ENCODE peak calls at places on chromosomes 12 and 14, in ten cellular contexts. U is GM10248, L is IMR-90, A is sigmoid colon, B is HL-60, C is endothelial cell, F is GM12865, K is heart right ventricle, W is right lobe of liver, R is A549. Y is an unnamed sample.
A peak's percentile ranks its signal among the peaks of the same experiment; 100 is the strongest.

GRCh38 chr14:76962303-76962660 is 66.2 kb downstream of the IRF2BPL start:
- DNase-seq in B (no peak), A (no peak), C (no peak), F (no peak), W (no peak), U (no peak), L (no peak), K (no peak), R (no peak), Y (no peak)

GRCh38 chr12:13223941-13224340 is 27.4 kb downstream of the EMP1 start:
- DNase-seq in K (no peak), B (no peak), U (no peak), F (no peak), L (peak; percentile 52), C (no peak), A (no peak), W (no peak), R (no peak), Y (no peak)

GRCh38 chr14:99749142-99749541 is 44.1 kb upstream of the EML1 start:
- DNase-seq in W (no peak), B (no peak), F (no peak), U (no peak), K (no peak), C (no peak), L (no peak), A (no peak), R (peak; percentile 52), Y (no peak)

GRCh38 chr14:90620540-90621204 is 195.6 kb downstream of the TTC7B start:
- DNase-seq in R (no peak), B (no peak), F (no peak), L (no peak), K (no peak), W (no peak), U (no peak), C (no peak), A (no peak), Y (no peak)

GRCh38 chr12:62128186-62128965 is 131.8 kb upstream of the USP15 start:
- DNase-seq in R (no peak), B (no peak), F (no peak), A (no peak), W (no peak), K (no peak), U (no peak), L (no peak), C (no peak), Y (no peak)

GRCh38 chr14:89011727-89012271 is 187.3 kb downstream of the TTC8 start:
- DNase-seq in F (no peak), U (no peak), L (no peak), B (no peak), R (peak; percentile 38), W (no peak), K (no peak), A (no peak), C (no peak), Y (no peak)

GRCh38 chr12:4215862-4216541 is 57.6 kb upstream of the CCND2 start:
- DNase-seq in F (peak; percentile 69), A (no peak), K (no peak), B (no peak), L (no peak), R (no peak), W (no peak), C (no peak), U (peak; percentile 40), Y (no peak)

GRCh38 chr14:100307215-100308111 is 1.2 kb upstream of the SLC25A29 start:
- DNase-seq in A (no peak), U (no peak), R (no peak), B (no peak), K (peak; percentile 38), W (no peak), F (no peak), C (peak; percentile 47), L (peak; percentile 17), Y (no peak)

GRCh38 chr12:29782821-29783772 is 645 bp downstream of the TMTC1 start:
- DNase-seq in K (peak; percentile 59), A (peak; percentile 75), W (peak; percentile 45), U (no peak), R (no peak), F (no peak), B (no peak), L (peak; percentile 31), C (peak; percentile 35), Y (no peak)

GRCh38 chr12:58607805-58608204 is 312.5 kb downstream of the LRIG3 start:
- DNase-seq in W (no peak), B (no peak), A (no peak), F (no peak), L (peak; percentile 8), C (no peak), R (no peak), K (no peak), U (no peak), Y (no peak)

GRCh38 chr14:54974773-54975414 is 52.0 kb downstream of the WDHD1 start:
- DNase-seq in B (no peak), F (no peak), R (no peak), L (no peak), W (no peak), A (no peak), K (no peak), U (no peak), C (no peak), Y (no peak)

GRCh38 chr14:54975856-54976255 is 51.0 kb downstream of the WDHD1 start:
- DNase-seq in C (no peak), B (no peak), F (no peak), U (no peak), A (no peak), R (peak; percentile 4), W (no peak), K (no peak), L (no peak), Y (no peak)

GRCh38 chr14:54981698-54982097 is 45.2 kb downstream of the WDHD1 start:
- DNase-seq in F (no peak), K (no peak), W (no peak), U (no peak), A (no peak), R (peak; percentile 13), L (peak; percentile 22), B (no peak), C (no peak), Y (no peak)

GRCh38 chr14:54976316-54976715 is 50.6 kb downstream of the WDHD1 start:
- DNase-seq in B (no peak), W (no peak), L (peak; percentile 82), U (no peak), K (no peak), A (no peak), C (no peak), F (no peak), R (no peak), Y (peak; percentile 40)

DNA sequence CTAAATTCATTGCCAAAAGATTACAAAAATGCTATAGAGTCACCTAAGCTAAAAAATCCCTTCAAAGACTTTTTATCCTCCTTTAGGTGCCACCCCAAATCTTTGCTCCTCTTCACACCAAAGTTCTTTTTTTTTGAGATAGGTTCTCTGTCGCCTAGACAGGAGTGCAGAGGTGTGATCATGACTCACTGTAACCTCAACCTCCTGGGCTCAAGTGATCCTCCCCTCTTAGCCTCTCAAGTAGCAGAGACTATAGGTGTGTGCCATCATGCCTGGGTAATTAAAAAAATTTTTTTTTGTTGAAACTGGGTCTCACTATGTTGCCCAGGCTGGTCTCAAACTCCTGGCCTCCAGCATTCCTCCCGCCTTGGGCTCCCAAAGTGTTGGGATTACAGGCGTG is 47.9 kb downstream of the WDHD1 start:
- DNase-seq in W (no peak), C (no peak), L (no peak), F (no peak), B (no peak), R (no peak), A (no peak), U (no peak), K (no peak), Y (no peak)
- TF ChIP-seq CTCF in W (no peak), C (no peak), L (no peak), F (no peak), B (no peak), R (no peak), A (no peak), U (no peak), K (no peak), Y (no peak)

DNA sequence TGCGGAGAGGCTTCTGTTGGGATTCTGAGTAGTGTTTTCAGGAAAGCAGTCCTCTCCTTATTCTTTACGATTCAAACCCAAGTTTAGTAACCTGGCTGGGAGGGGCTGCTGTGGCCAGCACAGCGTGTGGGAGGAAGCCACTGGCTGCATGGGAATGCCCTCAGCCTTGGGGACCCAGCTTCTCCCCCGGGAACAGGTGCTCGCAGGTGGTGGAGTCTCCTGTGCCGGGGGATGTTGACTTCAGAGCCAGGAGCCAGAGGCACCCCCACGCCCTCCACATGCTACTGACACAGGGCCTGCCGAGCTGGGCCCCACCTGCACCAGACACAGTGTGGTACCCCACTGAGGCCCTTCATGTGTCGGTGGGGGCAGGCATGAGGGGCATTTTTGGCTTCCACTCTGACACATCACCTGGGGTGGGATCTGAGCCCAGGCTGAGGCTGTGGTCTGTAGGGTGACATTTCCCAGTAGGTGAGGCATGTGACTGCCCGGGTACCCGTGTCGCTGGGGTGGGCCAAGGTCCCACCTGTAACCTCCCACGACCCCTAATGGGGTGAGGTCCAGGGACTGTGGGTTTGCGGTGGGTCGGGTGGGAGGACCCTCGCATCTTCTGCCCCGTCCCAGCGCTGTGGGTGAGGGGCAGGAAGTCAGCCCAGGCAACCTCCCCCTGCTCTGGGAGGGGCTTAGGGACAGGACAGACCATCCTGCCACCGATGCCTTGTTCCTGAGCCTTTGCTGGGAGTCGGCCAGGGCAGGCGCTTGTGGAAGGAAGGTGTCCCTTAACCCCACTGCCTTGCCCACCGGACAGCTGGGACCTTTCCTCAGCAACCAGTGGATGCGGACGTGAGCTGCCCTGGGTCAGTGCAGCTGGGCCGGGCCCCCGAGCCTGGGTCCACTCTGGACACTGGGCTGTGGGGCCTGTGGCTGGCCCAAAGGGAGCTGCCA is 26.5 kb downstream of the MTA1 start:
- DNase-seq in C (no peak), A (no peak), B (no peak), W (no peak), R (no peak), U (no peak), F (no peak), L (no peak), K (no peak), Y (no peak)
- TF ChIP-seq CTCF in C (no peak), A (no peak), B (no peak), W (no peak), R (no peak), U (no peak), F (no peak), L (no peak), K (no peak), Y (no peak)

GRCh38 chr12:80313184-80313583 is 130.9 kb upstream of the PTPRQ start:
- DNase-seq in F (no peak), A (no peak), B (no peak), K (no peak), R (no peak), L (no peak), W (no peak), U (no peak), C (no peak), Y (no peak)
- TF ChIP-seq CTCF in F (no peak), A (no peak), B (no peak), K (no peak), R (peak; percentile 49), L (peak; percentile 38), W (peak; percentile 13), U (no peak), C (no peak), Y (no peak)

DNA sequence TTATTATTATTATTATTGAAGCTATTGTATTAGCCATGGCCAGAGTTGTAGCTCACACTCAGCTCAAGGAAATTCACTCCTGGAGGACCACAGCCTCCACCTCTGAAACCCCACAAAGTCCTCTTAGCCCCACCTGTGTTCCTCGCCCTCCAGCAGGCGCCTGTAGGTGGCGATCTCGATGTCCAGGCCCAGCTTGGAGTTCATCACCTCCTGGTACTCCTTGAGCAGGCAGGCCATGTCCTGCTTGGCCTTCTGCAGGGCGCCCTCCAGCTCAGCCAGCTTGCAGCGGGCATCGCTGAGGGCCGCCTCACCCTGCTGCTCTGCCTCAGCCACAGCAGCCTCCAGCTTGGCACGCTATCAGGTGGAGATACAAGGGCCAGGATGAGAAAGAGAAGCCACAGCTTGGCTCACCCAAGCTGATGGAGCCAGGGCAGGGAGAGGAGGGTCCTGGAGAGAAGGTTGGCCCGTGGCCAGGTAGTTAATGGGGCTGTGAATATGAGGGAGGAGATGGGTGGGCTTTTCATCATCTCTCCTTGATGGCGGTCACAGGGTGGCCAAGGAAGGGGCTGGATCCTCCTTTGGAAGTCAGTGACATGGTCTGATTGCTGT is 5.1 kb downstream of the KRT85 start:
- DNase-seq in F (peak; percentile 9), R (peak; percentile 40), B (no peak), C (peak; percentile 33), K (no peak), W (no peak), U (no peak), A (no peak), L (no peak), Y (no peak)
- TF ChIP-seq CTCF in F (peak; percentile 29), R (peak; percentile 19), B (no peak), C (no peak), K (no peak), W (no peak), U (peak; percentile 6), A (no peak), L (no peak), Y (peak; percentile 9)

Y was measured in AG04449.